ENCODE peak calls at places on chromosomes 13 and 19, in six cellular contexts. A is GM12865, S is prostate gland, T is Panc1, Q is pancreas, B is mucosa of descending colon. W is an unnamed sample.

GRCh38 chr13:42174344-42175162 is 97.4 kb upstream of the AKAP11 start:
- DNase-seq in Q (no peak), B (no peak), S (no peak), A (no peak), T (no peak), W (no peak)

GRCh38 chr13:74316531-74316930 is 182.3 kb upstream of the KLF12 start:
- DNase-seq in A (no peak), S (no peak), T (no peak), Q (no peak), B (no peak), W (no peak)

GRCh38 chr19:58346961-58347929 is 6.0 kb downstream of the A1BG start:
- DNase-seq in Q (no peak), B (peak), T (no peak), S (peak), A (peak), W (peak)

GRCh38 chr13:24050292-24050711 is 110.2 kb upstream of the SPATA13 start:
- DNase-seq in Q (no peak), B (peak), S (peak), T (no peak), A (no peak), W (no peak)

GRCh38 chr13:57286511-57287098 is 119.6 kb downstream of the PRR20E start:
- DNase-seq in A (no peak), Q (no peak), S (no peak), B (no peak), T (no peak), W (no peak)

GRCh38 chr13:99123101-99124045 is 77.3 kb upstream of the UBAC2 start:
- DNase-seq in T (no peak), B (no peak), S (no peak), Q (no peak), A (no peak), W (no peak)

GRCh38 chr13:36126496-36126895 is 4.7 kb downstream of the DCLK1 start:
- DNase-seq in A (no peak), T (no peak), S (no peak), Q (no peak), B (no peak), W (no peak)

GRCh38 chr13:79516590-79516989 is 35.6 kb downstream of the NDFIP2 start:
- DNase-seq in Q (no peak), T (no peak), S (no peak), A (no peak), B (no peak), W (no peak)

GRCh38 chr13:98386632-98387031 is 190.3 kb downstream of the STK24 start:
- DNase-seq in B (no peak), Q (no peak), S (no peak), T (no peak), A (no peak), W (no peak)

GRCh38 chr19:57016076-57016475 is 103.7 kb upstream of the USP29 start:
- DNase-seq in B (no peak), A (no peak), T (no peak), S (no peak), Q (no peak), W (no peak)

GRCh38 chr19:31501427-31502195 is 152.4 kb upstream of the TSHZ3 start:
- DNase-seq in Q (no peak), S (peak), T (no peak), B (no peak), A (no peak), W (no peak)

GRCh38 chr13:97388385-97388784 is 45.6 kb upstream of the RAP2A start:
- DNase-seq in B (no peak), A (peak), T (no peak), Q (no peak), S (no peak), W (no peak)

GRCh38 chr13:70088926-70089325 is 18.7 kb upstream of the ATXN8OS start:
- DNase-seq in B (no peak), T (no peak), S (no peak), A (no peak), Q (no peak), W (no peak)

GRCh38 chr19:16229322-16229641 is 31.6 kb downstream of the AP1M1 start:
- DNase-seq in A (no peak), Q (no peak), S (no peak), T (no peak), B (no peak), W (no peak)

GRCh38 chr13:37209621-37210020 is 104.2 kb upstream of the CSNK1A1L start:
- DNase-seq in A (no peak), Q (no peak), B (no peak), T (no peak), S (no peak), W (no peak)

GRCh38 chr19:12789904-12790619 is 1.2 kb upstream of the JUNB start:
- DNase-seq in Q (peak), B (peak), S (peak), T (no peak), A (peak), W (no peak)

GRCh38 chr13:50392977-50393376 is 377.7 kb downstream of the KCNRG start:
- DNase-seq in T (no peak), A (no peak), B (no peak), Q (no peak), S (no peak), W (no peak)

GRCh38 chr13:97826421-97826965 is 127.0 kb upstream of the IPO5 start:
- DNase-seq in B (no peak), S (no peak), T (no peak), Q (no peak), A (no peak), W (no peak)

GRCh38 chr13:109131698-109132257 is 502.4 kb downstream of the MYO16 start:
- DNase-seq in B (peak), Q (no peak), T (no peak), A (peak), S (no peak), W (no peak)

GRCh38 chr19:48497728-48498575 is 13.7 kb downstream of the LMTK3 start:
- DNase-seq in Q (no peak), A (no peak), T (no peak), B (no peak), S (no peak), W (no peak)

GRCh38 chr13:41900918-41901317 is 60.0 kb downstream of the VWA8 start:
- DNase-seq in T (no peak), Q (no peak), A (no peak), B (no peak), S (no peak), W (no peak)

GRCh38 chr19:16714702-16715294 is 4.8 kb upstream of the NWD1 start:
- DNase-seq in S (peak), Q (no peak), B (peak), T (peak), A (peak), W (no peak)

GRCh38 chr13:33119022-33119735 is 103.0 kb downstream of the KL start:
- DNase-seq in T (no peak), Q (no peak), B (no peak), A (no peak), S (no peak), W (no peak)

GRCh38 chr19:57473646-57474045 is 3.7 kb downstream of the ZNF772 start:
- DNase-seq in Q (no peak), S (no peak), T (no peak), A (peak), B (no peak), W (no peak)

GRCh38 chr19:16382775-16383543 is 58.3 kb downstream of the KLF2 start:
- DNase-seq in A (peak), T (peak), Q (peak), S (peak), B (peak), W (no peak)

GRCh38 chr13:39036212-39036611 is 1.7 kb downstream of the PROSER1 start:
- DNase-seq in Q (no peak), B (peak), S (no peak), A (peak), T (no peak), W (no peak)

GRCh38 chr19:5450482-5450881 is 4.7 kb upstream of the ZNRF4 start:
- DNase-seq in A (no peak), S (no peak), T (no peak), Q (no peak), B (no peak), W (no peak)

GRCh38 chr13:112453207-112453829 is 77.2 kb downstream of the SPACA7 start:
- DNase-seq in T (no peak), A (no peak), S (no peak), B (no peak), Q (no peak), W (no peak)

GRCh38 chr13:63308585-63308984 is 1892.9 kb upstream of the PCDH20 start:
- DNase-seq in B (no peak), S (no peak), T (no peak), A (no peak), Q (no peak), W (no peak)

GRCh38 chr13:112784811-112785418 is 95.1 kb downstream of the ATP11A start:
- DNase-seq in S (no peak), T (no peak), B (no peak), Q (no peak), A (no peak), W (no peak)

GRCh38 chr13:111286162-111286561 is 34.3 kb upstream of the TEX29 start:
- DNase-seq in Q (no peak), S (no peak), B (no peak), T (no peak), A (no peak), W (no peak)
- TF ChIP-seq CTCF in Q (no peak), S (no peak), B (no peak), T (no peak), A (no peak), W (peak)

GRCh38 chr19:638901-639250 is 803 bp upstream of the FGF22 start:
- DNase-seq in S (no peak), B (no peak), Q (no peak), A (no peak), T (no peak), W (no peak)
- H3K4me3 ChIP-seq in S (peak), B (no peak), Q (peak), A (no peak), T (peak), W (no peak)

DNA sequence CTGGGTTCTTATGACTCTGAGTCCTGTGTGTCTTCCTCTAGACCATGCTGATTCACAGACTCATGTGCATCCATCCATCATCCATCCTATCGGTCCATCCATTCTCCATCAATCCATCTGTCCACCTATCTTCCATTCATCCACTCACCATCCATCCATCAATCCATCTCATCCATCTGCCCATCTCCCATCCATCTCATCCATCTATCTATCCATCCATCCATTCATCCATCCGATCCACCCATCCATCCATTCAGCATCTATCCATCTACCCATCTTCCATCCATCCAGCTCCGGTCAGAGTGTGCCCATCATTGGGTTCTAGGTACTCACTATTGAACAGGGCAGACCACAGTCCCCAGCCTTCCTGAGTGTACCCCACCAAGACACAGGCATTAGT is 75.6 kb downstream of the SLC7A1 start:
- DNase-seq in S (no peak), Q (no peak), B (no peak), T (no peak), A (no peak), W (no peak)
- TF ChIP-seq CTCF in S (no peak), Q (no peak), B (no peak), T (no peak), A (no peak), W (no peak)

DNA sequence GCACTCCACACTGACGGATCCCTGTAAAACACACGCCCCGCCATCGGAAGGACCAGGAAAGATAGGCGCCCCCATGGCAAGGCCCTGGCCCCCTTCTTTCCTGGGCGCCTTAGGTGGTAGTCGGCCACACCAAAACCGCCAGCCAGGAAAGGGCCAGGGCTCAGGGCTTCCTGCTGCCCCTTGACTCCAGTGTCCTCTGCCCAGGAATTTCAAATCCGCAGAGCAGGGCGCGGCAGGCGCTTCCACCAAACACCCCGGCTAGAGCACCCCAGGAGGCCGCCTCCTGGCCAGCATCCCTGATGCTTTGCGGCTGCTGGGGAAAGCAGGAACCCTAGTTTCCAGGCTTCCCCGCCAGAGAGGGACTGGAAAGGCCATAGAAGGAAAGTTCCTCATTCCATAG is 57.5 kb downstream of the ZNF726 start:
- DNase-seq in B (no peak), T (no peak), A (no peak), S (no peak), Q (no peak), W (no peak)
- H3K4me3 ChIP-seq in B (no peak), T (no peak), A (no peak), S (no peak), Q (no peak), W (no peak)

GRCh38 chr19:40571005-40571318 is 5.7 kb upstream of the SHKBP1 start:
- DNase-seq in T (no peak), Q (no peak), B (no peak), A (no peak), S (no peak), W (no peak)
- TF ChIP-seq CTCF in T (no peak), Q (no peak), B (no peak), A (no peak), S (no peak), W (no peak)

GRCh38 chr13:110210604-110210985 is 96.4 kb downstream of the COL4A1 start:
- DNase-seq in A (no peak), Q (no peak), B (no peak), T (no peak), S (no peak), W (no peak)
- H3K4me3 ChIP-seq in A (no peak), Q (no peak), B (no peak), T (no peak), S (no peak), W (no peak)

GRCh38 chr19:46990998-46991676 is 28.5 kb upstream of the NPAS1 start:
- DNase-seq in B (peak), Q (peak), T (peak), S (peak), A (peak), W (no peak)
- TF ChIP-seq CTCF in B (peak), Q (peak), T (peak), S (peak), A (peak), W (peak)

DNA sequence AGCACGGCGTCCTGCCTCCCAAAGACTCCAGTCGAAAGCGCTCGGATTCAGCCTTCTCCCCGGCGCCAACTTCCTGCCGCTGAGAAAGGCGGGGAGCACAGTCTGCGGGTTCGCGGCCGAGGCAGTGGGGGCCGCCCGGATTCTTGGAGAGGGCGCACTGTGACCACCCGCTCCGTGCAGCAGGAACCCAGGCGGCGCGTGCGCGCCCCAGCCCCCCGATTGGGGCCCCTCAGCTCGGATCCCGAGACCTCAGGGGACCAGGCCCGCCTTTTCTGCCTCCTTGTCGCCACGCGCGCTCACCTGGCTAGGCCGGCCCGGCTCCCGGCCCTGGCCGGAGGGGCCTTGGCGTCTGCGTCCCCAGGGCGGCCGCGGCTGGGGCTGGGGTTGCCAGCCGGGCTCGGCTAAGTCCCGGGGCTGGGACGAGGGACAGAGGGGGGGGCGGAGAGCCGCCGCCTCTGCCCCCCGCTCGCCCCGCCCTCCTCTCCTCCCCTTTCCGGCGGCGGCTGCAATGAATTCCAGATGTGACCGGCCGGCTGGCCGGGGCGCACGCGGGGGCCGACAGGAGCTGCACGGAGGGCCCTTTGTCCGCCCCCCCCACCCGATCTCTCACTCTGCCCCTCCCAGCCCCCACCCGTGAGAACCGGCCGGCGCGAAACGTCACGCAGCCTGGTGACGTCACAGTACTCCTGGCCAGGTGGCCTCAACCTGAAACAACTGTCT is at the start of gene S1PR2:
- DNase-seq in Q (peak), T (no peak), A (peak), S (peak), B (peak), W (no peak)
- H3K4me3 ChIP-seq in Q (peak), T (peak), A (peak), S (peak), B (peak), W (peak)

GRCh38 chr19:14515501-14516047 is 2.6 kb downstream of the DNAJB1 start:
- DNase-seq in A (no peak), Q (no peak), B (no peak), T (no peak), S (no peak), W (no peak)

GRCh38 chr19:14514215-14514871 is 3.9 kb downstream of the DNAJB1 start:
- DNase-seq in A (no peak), S (no peak), Q (no peak), B (no peak), T (no peak), W (no peak)

GRCh38 chr19:14516746-14517438 is 1.3 kb downstream of the DNAJB1 start:
- DNase-seq in T (no peak), Q (no peak), S (no peak), A (no peak), B (peak), W (no peak)

GRCh38 chr19:14517446-14517839 is 754 bp downstream of the DNAJB1 start:
- DNase-seq in Q (no peak), T (no peak), S (no peak), A (no peak), B (no peak), W (no peak)

DNA sequence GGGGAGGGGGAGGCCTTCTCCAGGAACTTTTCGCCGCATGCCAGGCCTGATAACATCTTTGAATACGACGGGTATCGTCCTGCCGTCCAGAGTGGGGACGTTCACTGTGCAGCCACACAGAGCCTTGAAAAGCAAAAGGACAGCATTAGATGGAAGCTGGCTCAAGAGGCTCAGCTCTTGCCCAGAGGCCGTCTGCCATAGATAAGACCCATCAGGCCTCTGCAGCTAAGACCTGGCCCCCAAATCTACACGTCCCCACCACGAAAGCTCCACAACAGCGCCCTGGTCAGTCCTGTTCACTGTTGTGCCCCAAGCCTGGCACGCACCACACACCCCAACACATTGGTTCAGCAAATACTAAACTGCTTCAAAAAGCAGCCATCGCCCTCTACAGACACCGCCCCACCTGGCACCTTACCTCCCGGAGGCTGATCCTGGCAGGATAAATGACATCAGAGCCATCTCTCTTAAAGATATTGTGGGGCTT is 2.1 kb downstream of the DNAJB1 start:
- DNase-seq in A (no peak), T (no peak), B (peak), Q (no peak), S (peak), W (no peak)
- TF ChIP-seq CTCF in A (no peak), T (no peak), B (no peak), Q (no peak), S (peak), W (no peak)

DNA sequence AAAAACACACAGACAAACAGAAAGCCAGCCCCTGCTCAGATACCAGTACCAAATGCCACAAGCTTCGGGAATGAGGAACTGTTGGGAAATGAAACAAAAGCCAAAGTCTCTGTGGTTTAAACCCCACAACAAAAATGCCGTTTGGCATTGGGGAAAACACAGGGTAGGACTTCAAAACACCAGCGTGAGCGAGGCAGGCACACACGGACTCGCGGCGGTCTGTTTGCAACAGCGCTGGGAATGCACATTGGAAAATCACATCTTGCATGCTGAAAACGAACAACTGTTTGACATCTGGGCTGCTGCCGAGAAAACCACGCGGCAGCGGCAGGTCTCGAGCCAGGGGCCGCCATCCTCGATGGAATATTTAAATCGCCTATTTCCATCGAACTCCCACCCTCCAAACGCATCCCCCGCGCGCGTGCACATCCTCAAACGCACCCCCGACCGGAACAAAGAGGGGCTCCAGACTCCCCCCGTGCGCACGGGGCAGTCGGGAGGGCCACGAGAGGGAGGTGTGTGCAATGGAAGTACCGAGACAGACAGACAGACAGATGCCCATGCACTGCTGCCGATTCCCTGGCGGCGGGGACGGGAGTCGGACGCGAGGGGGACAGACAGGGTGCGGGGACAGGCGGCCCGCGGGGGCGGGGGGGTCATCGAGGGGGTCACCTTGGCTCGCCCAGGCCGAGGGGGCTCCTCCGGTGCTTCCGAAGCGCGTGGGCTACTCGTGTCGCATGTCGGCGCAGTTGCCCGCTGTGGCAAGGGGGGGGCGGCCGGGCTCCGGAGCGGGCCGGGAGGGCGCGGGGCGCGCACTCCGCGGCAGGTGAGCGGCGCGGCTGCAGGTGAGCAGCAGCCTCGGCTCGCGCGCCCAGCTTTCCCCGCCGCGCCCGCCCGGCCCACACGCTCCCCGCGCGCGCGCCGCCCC is at the start of gene GPR12:
- DNase-seq in S (no peak), B (no peak), Q (no peak), A (no peak), T (no peak), W (no peak)
- H3K4me3 ChIP-seq in S (peak), B (no peak), Q (peak), A (no peak), T (peak), W (no peak)